ENCODE peak calls at places on chromosomes 13 and 19, in eight cellular contexts. Y, E, N, C, L, H, M and I are unnamed samples.

GRCh38 chr19:30852168-30852567 is 480.0 kb downstream of the ZNF536 start:
- DNase-seq in M (no peak), Y (no peak), L (no peak), E (no peak), N (no peak), C (no peak), H (no peak), I (peak)

GRCh38 chr19:1183543-1184172 is 9.6 kb upstream of the SBNO2 start:
- DNase-seq in M (no peak), Y (no peak), E (no peak), C (no peak), N (no peak), H (no peak), L (no peak), I (no peak)

GRCh38 chr19:37243206-37243632 is 25.2 kb downstream of the ZNF383 start:
- DNase-seq in M (no peak), N (no peak), L (no peak), Y (no peak), E (no peak), H (no peak), C (no peak), I (no peak)

GRCh38 chr19:10752237-10752912 is 34.5 kb downstream of the DNM2 start:
- DNase-seq in M (no peak), L (no peak), E (peak), C (no peak), N (no peak), Y (no peak), H (no peak), I (no peak)

GRCh38 chr19:55444720-55445045 is 1.6 kb upstream of the SHISA7 start:
- DNase-seq in L (no peak), N (no peak), H (no peak), M (no peak), C (no peak), E (no peak), Y (no peak), I (no peak)

GRCh38 chr19:31064486-31064885 is 284.8 kb downstream of the TSHZ3 start:
- DNase-seq in C (no peak), N (no peak), Y (no peak), H (no peak), L (no peak), E (no peak), M (no peak), I (no peak)

GRCh38 chr19:29963576-29963975 is 21.5 kb downstream of the URI1 start:
- DNase-seq in L (no peak), M (no peak), N (no peak), E (no peak), C (no peak), H (no peak), Y (no peak), I (no peak)

GRCh38 chr13:23655321-23655720 is 85.1 kb downstream of the TNFRSF19 start:
- DNase-seq in C (no peak), N (no peak), M (no peak), L (no peak), Y (no peak), H (no peak), E (no peak), I (no peak)

GRCh38 chr13:79659161-79659560 is 178.2 kb downstream of the NDFIP2 start:
- DNase-seq in H (no peak), L (no peak), N (no peak), Y (no peak), C (no peak), M (no peak), E (no peak), I (peak)

GRCh38 chr19:372306-372890 is 27.8 kb upstream of the MIER2 start:
- DNase-seq in Y (no peak), N (no peak), C (no peak), E (no peak), M (no peak), H (no peak), L (no peak), I (no peak)

GRCh38 chr13:98994896-98995295 is 17.0 kb upstream of the DOCK9 start:
- DNase-seq in Y (no peak), E (no peak), M (no peak), L (no peak), H (no peak), C (no peak), N (no peak), I (no peak)

GRCh38 chr19:42879613-42880012 is at the start of gene PSG1:
- DNase-seq in C (no peak), N (no peak), M (no peak), Y (no peak), H (no peak), L (no peak), E (no peak), I (no peak)

GRCh38 chr19:44856438-44857083 is 10.5 kb downstream of the NECTIN2 start:
- DNase-seq in L (no peak), C (no peak), Y (no peak), H (no peak), M (no peak), E (no peak), N (no peak), I (peak)

GRCh38 chr13:39684531-39685137 is 29.2 kb downstream of the COG6 start:
- DNase-seq in L (no peak), M (no peak), H (no peak), N (peak), C (no peak), E (no peak), Y (no peak), I (peak)

GRCh38 chr19:45135176-45135575 is 25.6 kb downstream of the NKPD1 start:
- DNase-seq in L (no peak), N (no peak), Y (no peak), M (no peak), C (no peak), H (no peak), E (no peak), I (no peak)

GRCh38 chr13:39895254-39895653 is 239.8 kb downstream of the COG6 start:
- DNase-seq in M (no peak), C (no peak), N (no peak), H (no peak), Y (no peak), L (no peak), E (no peak), I (no peak)

GRCh38 chr13:114152831-114153371 is 20.5 kb upstream of the RASA3 start:
- DNase-seq in C (no peak), E (no peak), Y (no peak), L (no peak), H (no peak), M (no peak), N (no peak), I (peak)

GRCh38 chr19:20863176-20863575 is 59.9 kb upstream of the ZNF85 start:
- DNase-seq in L (no peak), H (no peak), C (no peak), Y (no peak), N (no peak), E (no peak), M (no peak), I (no peak)

GRCh38 chr19:49213791-49214190 is 56.2 kb downstream of the TRPM4 start:
- DNase-seq in N (no peak), M (no peak), L (no peak), C (no peak), E (no peak), H (no peak), Y (no peak), I (peak)

GRCh38 chr19:51001495-51001894 is at the start of gene KLK8:
- DNase-seq in L (no peak), N (no peak), Y (no peak), M (no peak), H (no peak), C (no peak), E (no peak), I (no peak)

GRCh38 chr19:41298327-41298964 is 11.5 kb upstream of the CCDC97 start:
- DNase-seq in L (peak), E (no peak), Y (no peak), N (no peak), H (peak), M (no peak), C (no peak), I (peak)

GRCh38 chr19:13838071-13838942 is 38.6 kb upstream of the NANOS3 start:
- DNase-seq in E (no peak), Y (no peak), M (no peak), L (no peak), H (no peak), C (no peak), N (no peak), I (no peak)

GRCh38 chr13:45728759-45729158 is 26.6 kb downstream of the CBY2 start:
- DNase-seq in M (no peak), L (no peak), Y (no peak), E (no peak), C (no peak), H (no peak), N (no peak), I (peak)

GRCh38 chr13:41107584-41108014 is 25.0 kb downstream of the KBTBD6 start:
- DNase-seq in E (no peak), C (no peak), L (no peak), H (no peak), N (no peak), M (no peak), Y (no peak), I (no peak)

GRCh38 chr19:19704836-19705235 is 28.1 kb downstream of the ZNF14 start:
- DNase-seq in L (no peak), N (no peak), E (no peak), C (no peak), Y (no peak), H (no peak), M (no peak), I (no peak)

GRCh38 chr13:110138700-110139036 is 168.3 kb downstream of the COL4A1 start:
- DNase-seq in L (no peak), E (no peak), C (no peak), N (no peak), Y (no peak), M (no peak), H (no peak), I (no peak)

GRCh38 chr13:49838989-49839388 is 46.5 kb upstream of the KPNA3 start:
- DNase-seq in Y (no peak), E (no peak), L (no peak), H (no peak), C (no peak), N (no peak), M (no peak), I (no peak)

GRCh38 chr13:51475727-51476521 is 23.1 kb upstream of the INTS6 start:
- DNase-seq in M (no peak), C (no peak), E (no peak), H (no peak), Y (no peak), L (no peak), N (no peak), I (no peak)

GRCh38 chr13:42633495-42633894 is 59.5 kb downstream of the TNFSF11 start:
- DNase-seq in Y (no peak), C (no peak), L (no peak), M (no peak), E (no peak), H (no peak), N (peak), I (no peak)

GRCh38 chr19:56538761-56539263 is at the start of gene ZFP28:
- DNase-seq in N (peak), C (no peak), M (no peak), H (no peak), L (no peak), Y (peak), E (peak), I (no peak)